ENCODE peak calls at places on chromosomes 2 and 18, in four cellular contexts. P is effector memory CD4-positive, alpha-beta T cell; R is IMR-90; B is adrenal gland. M is an unnamed sample.

GRCh38 chr2:214465386-214466146 is 54.7 kb downstream of the VWC2L start:
- DNase-seq in B (no peak), R (peak; percentile 62), P (no peak), M (no peak)

GRCh38 chr18:59246796-59247195 is 26.5 kb downstream of the RAX start:
- DNase-seq in B (no peak), R (no peak), P (no peak), M (no peak)

GRCh38 chr2:158009425-158009824 is 92.3 kb upstream of the UPP2 start:
- DNase-seq in R (no peak), P (no peak), B (no peak), M (no peak)

GRCh38 chr2:235286624-235287368 is 207.0 kb upstream of the AGAP1 start:
- DNase-seq in P (no peak), R (no peak), B (no peak), M (no peak)

GRCh38 chr2:31187166-31187565 is 30.1 kb downstream of the CAPN14 start:
- DNase-seq in P (no peak), B (no peak), R (no peak), M (no peak)

GRCh38 chr18:79950440-79951341 is 762 bp downstream of the SLC66A2 start:
- DNase-seq in P (no peak), B (peak; percentile 52), R (peak; percentile 12), M (peak; percentile 56)

GRCh38 chr2:237429761-237430160 is 15.8 kb upstream of the COL6A3 start:
- DNase-seq in R (no peak), B (no peak), P (no peak), M (no peak)

GRCh38 chr2:55627915-55628314 is 10.5 kb upstream of the PPP4R3B start:
- DNase-seq in R (no peak), P (no peak), B (no peak), M (no peak)

GRCh38 chr2:141806090-141806489 is 324.7 kb downstream of the LRP1B start:
- DNase-seq in P (no peak), R (no peak), B (no peak), M (no peak)

GRCh38 chr2:220034356-220035121 is 407.1 kb downstream of the SLC4A3 start:
- DNase-seq in R (peak; percentile 72), B (no peak), P (no peak), M (no peak)

GRCh38 chr18:46411862-46412690 is 244.9 kb downstream of the LOXHD1 start:
- DNase-seq in P (no peak), B (peak; percentile 56), R (no peak), M (peak; percentile 29)

GRCh38 chr2:213148572-213149331 is 2.7 kb downstream of the IKZF2 start:
- DNase-seq in B (no peak), R (no peak), P (no peak), M (no peak)

GRCh38 chr2:129923265-129924141 is 56.0 kb upstream of the RAB6C start:
- DNase-seq in P (no peak), R (peak; percentile 37), B (peak; percentile 31), M (no peak)

GRCh38 chr18:36680042-36680441 is 148.8 kb downstream of the TPGS2 start:
- DNase-seq in P (no peak), B (no peak), R (no peak), M (no peak)

GRCh38 chr2:156343940-156344301 is 11.4 kb upstream of the NR4A2 start:
- DNase-seq in P (no peak), B (no peak), R (peak; percentile 65), M (no peak)

GRCh38 chr2:217047209-217047998 is 187.5 kb upstream of the TNP1 start:
- DNase-seq in B (no peak), R (peak; percentile 85), P (no peak), M (no peak)

GRCh38 chr2:25964891-25965290 is 17.4 kb downstream of the KIF3C start:
- DNase-seq in R (no peak), P (no peak), B (no peak), M (no peak)

GRCh38 chr2:158293722-158294121 is 162.8 kb downstream of the CCDC148 start:
- DNase-seq in B (no peak), P (no peak), R (no peak), M (no peak)

GRCh38 chr18:53745228-53745967 is 479.1 kb downstream of the MBD2 start:
- DNase-seq in R (no peak), B (no peak), P (no peak), M (peak; percentile 19)

GRCh38 chr2:98623657-98624056 is 15.3 kb downstream of the UNC50 start:
- DNase-seq in B (no peak), R (peak; percentile 37), P (no peak), M (no peak)

GRCh38 chr2:230155359-230155758 is 64.4 kb downstream of the SP110 start:
- DNase-seq in P (no peak), R (no peak), B (no peak), M (no peak)

GRCh38 chr18:50399582-50399981 is 24.7 kb downstream of the SKA1 start:
- DNase-seq in R (no peak), P (no peak), B (no peak), M (no peak)

GRCh38 chr2:23283653-23284052 is 101.3 kb upstream of the KLHL29 start:
- DNase-seq in B (no peak), R (peak; percentile 32), P (no peak), M (no peak)

GRCh38 chr18:52903858-52904257 is 563.9 kb downstream of the DCC start:
- DNase-seq in R (no peak), B (peak; percentile 26), P (no peak), M (peak; percentile 57)

GRCh38 chr2:151043484-151043883 is 218.2 kb downstream of the RBM43 start:
- DNase-seq in P (no peak), R (peak; percentile 91), B (no peak), M (no peak)

GRCh38 chr18:9869713-9870430 is 15.9 kb upstream of the TXNDC2 start:
- DNase-seq in R (peak; percentile 64), P (no peak), B (peak; percentile 72), M (peak; percentile 41)

GRCh38 chr2:29033656-29034055 is 40.7 kb downstream of the PCARE start:
- DNase-seq in P (no peak), R (no peak), B (no peak), M (no peak)

DNA sequence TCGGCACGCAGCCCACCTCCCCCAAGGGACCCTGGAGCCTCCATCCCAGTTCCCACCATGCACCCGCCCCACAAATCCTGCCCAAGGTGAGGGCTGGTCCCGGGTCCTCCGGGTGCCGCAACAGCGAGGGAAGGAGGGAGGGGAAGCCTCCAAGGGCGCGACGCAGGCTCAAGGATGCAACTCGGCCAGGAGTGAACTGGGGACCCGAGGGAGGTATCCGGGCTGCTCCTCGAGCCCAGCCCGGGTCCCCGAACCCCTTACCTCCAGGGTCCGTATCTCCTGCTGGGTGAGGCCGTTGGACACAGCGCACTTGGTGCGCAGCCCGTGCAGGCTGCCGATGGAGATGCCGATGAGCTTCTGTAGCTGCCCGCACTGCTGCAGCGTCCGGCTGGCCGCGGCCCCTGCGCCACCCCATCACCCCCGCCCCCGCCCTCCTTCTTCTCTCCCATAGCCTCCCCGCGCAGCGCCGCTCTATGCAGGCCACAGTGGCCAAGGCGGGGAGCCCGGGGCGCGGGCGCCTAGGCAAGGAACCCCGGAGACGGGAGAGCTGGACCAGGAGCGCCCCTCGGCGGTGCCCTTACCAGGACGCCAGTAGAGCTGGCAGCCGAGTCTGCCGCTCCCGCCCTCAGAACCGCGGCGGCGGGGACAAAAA is 124.1 kb downstream of the ANKRD30BL start:
- DNase-seq in R (no peak), B (no peak), P (no peak), M (no peak)
- H3K4me3 ChIP-seq in R (peak overlapping the region; percentile 28), B (peak overlapping the region; percentile 29), P (peak overlapping the region; percentile 29), M (peak overlapping the region; percentile 26)

GRCh38 chr2:199470672-199471442 is 13.1 kb upstream of the SATB2 start:
- DNase-seq in P (no peak), R (no peak), B (no peak), M (peak; percentile 61)
- H3K4me1 ChIP-seq in P (peaks cover 14% of the 10 kb centered on the region), R (no peaks in the 10 kb centered on the region), B (peaks cover 17% of the 10 kb centered on the region), M (no peaks in the 10 kb centered on the region)

GRCh38 chr2:72826156-72826477 is 284 bp upstream of the EXOC6B start:
- DNase-seq in P (no peak), B (no peak), R (no peak), M (no peak)

GRCh38 chr2:72822794-72823193 is 3.0 kb downstream of the EXOC6B start:
- DNase-seq in B (no peak), R (no peak), P (no peak), M (no peak)

GRCh38 chr2:72825271-72826155 is at the start of gene EXOC6B:
- DNase-seq in B (peak; percentile 94), R (peak; percentile 85), P (peak; percentile 71), M (peak; percentile 96)

GRCh38 chr2:72821983-72822382 is 3.9 kb downstream of the EXOC6B start:
- DNase-seq in R (no peak), P (no peak), B (no peak), M (no peak)

GRCh38 chr2:72824224-72824842 is 1.5 kb downstream of the EXOC6B start:
- DNase-seq in B (no peak), R (peak; percentile 68), P (no peak), M (no peak)
- H3K4me3 ChIP-seq in B (no peak overlapping the region), R (peak overlapping the region; percentile 85), P (no peak overlapping the region), M (no peak overlapping the region)

DNA sequence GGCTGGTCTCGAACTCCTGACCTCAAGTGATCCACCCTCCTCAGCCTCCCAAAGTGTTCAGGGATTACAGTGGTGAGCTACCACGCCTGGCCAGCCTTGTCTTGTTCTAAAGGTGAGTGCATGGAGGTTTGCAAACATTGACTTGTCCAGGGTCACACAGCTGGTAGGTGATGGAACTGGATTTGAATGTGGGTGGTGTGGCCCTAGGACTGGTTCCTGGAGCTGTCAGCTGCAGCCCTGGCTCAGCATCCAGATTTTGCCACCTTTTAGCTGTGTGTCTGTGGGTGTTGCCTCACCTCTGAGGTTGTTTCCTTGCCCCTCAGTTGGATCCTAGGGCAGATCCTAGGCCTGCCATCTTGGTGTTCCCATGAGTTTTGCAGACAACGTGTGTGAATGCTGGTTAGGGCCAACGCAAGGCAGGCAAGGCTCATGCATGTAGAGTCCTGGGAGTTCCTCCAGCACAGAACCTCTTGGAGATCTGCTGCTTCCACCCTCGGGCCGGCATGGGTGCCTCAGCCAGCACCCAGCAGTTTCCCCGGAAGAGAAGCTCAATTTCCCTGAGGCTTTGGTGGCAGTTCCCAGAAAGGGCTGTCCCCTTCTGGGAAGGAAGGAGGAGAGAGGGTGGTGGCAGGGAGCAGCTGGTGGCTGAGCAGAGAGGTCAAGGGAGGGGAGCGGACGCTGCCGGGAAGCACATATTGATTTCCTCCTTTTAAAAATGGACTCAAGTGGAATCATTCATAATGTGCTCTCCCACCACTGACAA is 127.6 kb upstream of the HS6ST1 start:
- DNase-seq in R (no peak), B (peak; percentile 9), P (no peak), M (peak; percentile 18)
- H3K4me1 ChIP-seq in R (peaks cover 10% of the 10 kb centered on the region), B (peaks cover 18% of the 10 kb centered on the region), P (no peaks in the 10 kb centered on the region), M (peaks cover 4% of the 10 kb centered on the region)

GRCh38 chr2:159585607-159586006 is 30.7 kb downstream of the BAZ2B start:
- DNase-seq in B (no peak), R (no peak), P (no peak), M (peak; percentile 55)
- H3K4me3 ChIP-seq in B (no peak overlapping the region), R (no peak overlapping the region), P (no peak overlapping the region), M (no peak overlapping the region)

GRCh38 chr2:127662937-127663565 is 12.3 kb downstream of the LIMS2 start:
- DNase-seq in B (no peak), R (no peak), P (no peak), M (no peak)
- H3K4me1 ChIP-seq in B (no peaks in the 10 kb centered on the region), R (peaks cover 14% of the 10 kb centered on the region), P (no peaks in the 10 kb centered on the region), M (no peaks in the 10 kb centered on the region)

GRCh38 chr2:231256494-231256893 is 58.1 kb downstream of the ARMC9 start:
- DNase-seq in B (no peak), R (no peak), P (no peak), M (no peak)
- H3K4me3 ChIP-seq in B (no peak overlapping the region), R (no peak overlapping the region), P (no peak overlapping the region), M (no peak overlapping the region)

DNA sequence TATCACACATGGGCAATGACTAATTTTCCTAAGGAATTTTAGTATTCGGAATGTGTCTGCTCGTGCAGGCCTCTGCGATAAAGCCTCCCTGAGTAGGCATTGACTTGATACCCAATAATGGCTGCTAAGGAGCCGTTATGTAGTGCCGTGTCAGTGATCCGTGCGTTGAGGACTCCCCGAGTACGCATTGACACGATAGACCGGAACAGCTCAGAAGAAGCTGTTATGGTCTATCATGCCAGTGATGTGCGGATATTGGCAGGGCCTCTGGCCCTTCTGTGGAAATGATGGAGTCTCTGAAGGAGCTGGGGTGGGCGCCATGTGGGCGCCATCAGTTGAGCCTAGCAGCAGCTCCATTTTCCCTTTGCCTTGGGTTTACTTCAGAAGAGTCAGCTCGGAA is 29.1 kb downstream of the ZEB2 start:
- DNase-seq in R (no peak), P (no peak), B (no peak), M (no peak)
- H3K4me1 ChIP-seq in R (peaks cover 6% of the 10 kb centered on the region), P (no peaks in the 10 kb centered on the region), B (peaks cover 46% of the 10 kb centered on the region), M (no peaks in the 10 kb centered on the region)